ENCODE peak calls at places on chromosomes 2 and 18, in nine cellular contexts. M is BJ, P is IMR-90, L is esophagus squamous epithelium, U is mesendoderm, O is body of pancreas, H is tibial artery, I is pancreas, B is osteoblast. K is an unnamed sample. For H3K36me3, the result is how much of the 10 kb centered on the place peaks cover.

GRCh38 chr2:197851451-197851850 is 47.1 kb downstream of the PLCL1 start:
- DNase-seq in O (no peak), P (peak), L (no peak), H (no peak), I (no peak), B (no peak), U (peak), M (no peak), K (peak)

GRCh38 chr2:173898996-173899395 is 66.2 kb downstream of the SP3 start:
- DNase-seq in U (no peak), M (no peak), I (no peak), B (no peak), L (no peak), O (no peak), H (no peak), P (no peak), K (no peak)

GRCh38 chr2:43133708-43134570 is 92.5 kb downstream of the ZFP36L2 start:
- DNase-seq in M (no peak), U (no peak), B (peak), O (no peak), I (no peak), P (no peak), H (no peak), L (peak), K (peak)

GRCh38 chr2:190627881-190628412 is 20.9 kb upstream of the NAB1 start:
- DNase-seq in L (no peak), O (peak), I (no peak), P (no peak), B (peak), U (no peak), H (no peak), M (no peak), K (peak)

GRCh38 chr2:209334188-209335017 is 89.4 kb upstream of the MAP2 start:
- DNase-seq in O (peak), L (no peak), M (no peak), U (peak), H (peak), I (peak), P (peak), B (peak), K (peak)

GRCh38 chr2:28188436-28188835 is 204.2 kb upstream of the FOSL2 start:
- DNase-seq in B (no peak), H (no peak), P (no peak), I (no peak), M (no peak), U (no peak), O (no peak), L (no peak), K (no peak)

GRCh38 chr2:109498906-109499305 is 114.9 kb downstream of the SEPTIN10 start:
- DNase-seq in I (no peak), O (no peak), P (no peak), L (no peak), M (no peak), H (no peak), B (peak), U (no peak), K (no peak)

GRCh38 chr2:127609031-127609751 is 36.8 kb upstream of the GPR17 start:
- DNase-seq in L (no peak), B (peak), I (peak), M (no peak), P (no peak), H (no peak), O (peak), U (no peak), K (peak)

GRCh38 chr2:101627284-101628049 is 70.0 kb upstream of the MAP4K4 start:
- DNase-seq in B (no peak), P (no peak), I (no peak), M (no peak), O (no peak), U (no peak), L (no peak), H (no peak), K (no peak)

GRCh38 chr2:117815946-117816345 is 1.5 kb downstream of the DDX18 start:
- DNase-seq in M (no peak), H (no peak), B (no peak), O (no peak), P (peak), U (no peak), L (no peak), I (no peak), K (no peak)

GRCh38 chr18:34153711-34154110 is 71.0 kb downstream of the NOL4 start:
- DNase-seq in P (peak), L (no peak), B (peak), H (no peak), M (no peak), U (no peak), O (no peak), I (no peak), K (no peak)

GRCh38 chr2:43273477-43273876 is 47.1 kb upstream of the ZFP36L2 start:
- DNase-seq in I (no peak), H (peak), O (no peak), U (no peak), L (no peak), P (peak), M (no peak), B (no peak), K (no peak)

GRCh38 chr2:30758315-30758714 is 48.9 kb downstream of the CAPN13 start:
- DNase-seq in B (no peak), P (no peak), L (no peak), M (peak), I (no peak), O (no peak), U (peak), H (no peak), K (no peak)

GRCh38 chr2:98932164-98932563 is 3.9 kb downstream of the CRACDL start:
- DNase-seq in H (no peak), O (no peak), P (no peak), I (no peak), L (no peak), B (peak), U (no peak), M (no peak), K (no peak)

GRCh38 chr18:58413667-58414628 is 214.9 kb downstream of the ALPK2 start:
- DNase-seq in I (no peak), H (no peak), M (no peak), L (no peak), O (no peak), U (peak), B (no peak), P (no peak), K (no peak)

GRCh38 chr2:73922681-73923080 is 4.0 kb upstream of the DGUOK start:
- DNase-seq in I (no peak), P (no peak), M (no peak), U (no peak), H (no peak), O (no peak), B (no peak), L (no peak), K (no peak)

DNA sequence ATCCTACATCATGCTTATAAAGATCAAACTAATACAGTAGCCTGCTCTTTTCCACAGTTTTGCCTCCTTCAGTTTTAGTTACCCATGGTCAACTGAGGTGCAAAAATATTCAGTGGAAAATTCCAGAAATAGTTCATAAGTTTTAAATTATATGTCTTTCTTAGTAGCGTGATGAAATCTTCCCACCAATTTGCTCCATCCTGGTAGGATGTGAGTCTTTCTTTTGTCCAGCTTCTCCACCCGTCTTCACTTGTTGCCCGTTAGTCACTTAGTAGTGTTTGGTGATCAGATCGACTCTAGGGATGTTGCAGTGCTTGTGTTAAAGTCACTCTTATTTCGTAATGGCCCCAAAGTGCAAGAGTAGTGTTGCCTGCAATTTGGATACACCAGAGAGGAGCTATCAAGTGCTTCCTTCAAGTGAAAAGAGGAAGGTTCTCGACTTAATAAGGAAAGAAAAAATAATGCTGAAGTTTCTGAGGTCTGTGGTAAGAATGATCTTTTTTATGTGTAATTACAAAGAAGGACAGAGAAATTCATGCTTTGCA is 57.0 kb downstream of the CEP192 start:
- DNase-seq in I (no peak), U (no peak), P (no peak), L (no peak), M (no peak), B (no peak), O (no peak), H (no peak), K (no peak)
- H3K36me3 ChIP-seq in I (under half), U (under half), P (under half), L (half or more), M (under half), B (under half), O (under half), H (half or more), K (under half)

GRCh38 chr18:42306208-42306980 is 351.4 kb downstream of the PIK3C3 start:
- DNase-seq in U (peak), H (no peak), I (no peak), M (no peak), B (no peak), O (no peak), P (no peak), L (no peak), K (no peak)
- H3K36me3 ChIP-seq in U (under half), H (under half), I (under half), M (under half), B (under half), O (under half), P (under half), L (under half), K (under half)

GRCh38 chr2:213065583-213066444 is 85.6 kb downstream of the IKZF2 start:
- DNase-seq in U (peak), M (no peak), I (no peak), H (no peak), O (peak), L (no peak), P (peak), B (no peak), K (peak)

GRCh38 chr2:213068681-213069359 is 82.6 kb downstream of the IKZF2 start:
- DNase-seq in B (no peak), M (no peak), H (no peak), I (no peak), L (no peak), U (no peak), O (no peak), P (no peak), K (peak)

GRCh38 chr2:213066445-213066746 is 85.0 kb downstream of the IKZF2 start:
- DNase-seq in P (no peak), B (no peak), O (no peak), I (no peak), H (no peak), U (no peak), L (no peak), M (no peak), K (no peak)

GRCh38 chr2:213067888-213068287 is 83.5 kb downstream of the IKZF2 start:
- DNase-seq in M (no peak), U (no peak), B (no peak), O (no peak), P (peak), I (no peak), L (no peak), H (no peak), K (no peak)

GRCh38 chr2:213064099-213064498 is 87.3 kb downstream of the IKZF2 start:
- DNase-seq in L (no peak), O (no peak), B (no peak), H (no peak), I (no peak), P (no peak), M (no peak), U (no peak), K (no peak)
- H3K36me3 ChIP-seq in L (under half), O (under half), B (under half), H (under half), I (under half), P (under half), M (under half), U (under half), K (under half)

DNA sequence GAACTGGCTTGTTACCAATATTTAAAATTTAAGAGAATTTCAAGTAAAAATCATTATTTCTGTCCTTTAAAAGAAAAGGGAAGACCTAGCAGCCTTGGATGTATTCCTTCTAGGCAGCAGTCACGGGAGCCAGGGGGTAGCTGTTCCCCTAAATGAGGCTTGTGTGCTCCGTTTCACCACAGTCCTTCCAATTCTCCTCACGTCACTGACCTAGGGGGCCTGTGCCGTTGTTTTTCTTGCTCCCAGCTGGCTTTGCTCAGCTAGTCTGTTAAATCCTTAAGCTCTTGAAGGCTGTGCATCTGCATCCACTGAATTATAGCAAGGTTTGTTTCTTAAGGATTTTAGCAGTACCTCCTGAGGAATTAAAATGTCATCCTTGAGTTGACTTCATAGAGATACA is 9.9 kb downstream of the KLHL23 start:
- DNase-seq in M (no peak), U (no peak), O (no peak), H (no peak), P (no peak), I (no peak), L (no peak), B (no peak), K (no peak)
- H3K36me3 ChIP-seq in M (under half), U (under half), O (under half), H (under half), P (under half), I (under half), L (under half), B (under half), K (under half)

GRCh38 chr2:121368841-121369240 is 83.8 kb upstream of the TFCP2L1 start:
- DNase-seq in U (no peak), P (peak), H (no peak), I (no peak), L (no peak), O (no peak), M (no peak), B (no peak), K (no peak)

GRCh38 chr2:121366040-121366439 is 81.0 kb upstream of the TFCP2L1 start:
- DNase-seq in B (no peak), H (no peak), P (no peak), O (no peak), L (no peak), U (no peak), M (no peak), I (no peak), K (no peak)

GRCh38 chr2:121365061-121365460 is 80.1 kb upstream of the TFCP2L1 start:
- DNase-seq in H (no peak), L (no peak), P (no peak), M (no peak), U (no peak), O (no peak), B (no peak), I (no peak), K (no peak)

GRCh38 chr2:121367246-121367900 is 82.4 kb upstream of the TFCP2L1 start:
- DNase-seq in B (no peak), L (no peak), U (no peak), I (no peak), M (no peak), P (no peak), H (no peak), O (no peak), K (peak)

DNA sequence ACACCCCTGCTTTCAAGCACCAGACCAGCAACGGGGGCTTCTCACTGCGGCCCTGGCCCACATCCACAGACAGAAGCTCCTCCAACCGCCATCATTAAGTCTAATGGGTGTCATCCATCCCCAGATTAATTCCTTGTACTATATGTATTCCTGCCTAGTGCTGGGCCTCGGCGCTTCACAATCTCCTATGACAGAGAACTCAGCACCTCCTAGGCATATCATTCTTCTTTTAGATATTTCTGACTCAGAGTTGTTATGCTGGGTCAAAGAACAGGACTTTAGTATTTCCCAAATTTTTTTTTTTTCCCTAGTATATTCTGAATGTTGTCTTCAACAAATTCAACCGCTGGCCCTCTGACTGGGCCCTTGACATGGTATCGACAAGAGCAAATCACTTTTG is 83.2 kb upstream of the TFCP2L1 start:
- DNase-seq in P (no peak), H (no peak), U (no peak), B (no peak), O (no peak), L (no peak), I (no peak), M (no peak), K (no peak)
- H3K36me3 ChIP-seq in P (under half), H (half or more), U (under half), B (under half), O (under half), L (half or more), I (under half), M (under half), K (under half)

GRCh38 chr18:8719192-8719591 is 13.8 kb downstream of the MTCL1 start:
- DNase-seq in O (no peak), P (no peak), L (no peak), H (no peak), I (no peak), M (no peak), U (no peak), B (no peak), K (no peak)

GRCh38 chr18:8718401-8718913 is 13.1 kb downstream of the MTCL1 start:
- DNase-seq in L (no peak), P (no peak), H (no peak), M (no peak), U (no peak), I (no peak), B (no peak), O (no peak), K (no peak)

GRCh38 chr18:8721094-8721669 is 15.8 kb downstream of the MTCL1 start:
- DNase-seq in L (no peak), I (no peak), U (peak), O (no peak), H (no peak), B (no peak), P (no peak), M (no peak), K (no peak)

GRCh38 chr18:8721716-8722115 is 16.4 kb downstream of the MTCL1 start:
- DNase-seq in B (no peak), P (peak), U (peak), O (no peak), I (no peak), H (no peak), M (no peak), L (no peak), K (peak)

DNA sequence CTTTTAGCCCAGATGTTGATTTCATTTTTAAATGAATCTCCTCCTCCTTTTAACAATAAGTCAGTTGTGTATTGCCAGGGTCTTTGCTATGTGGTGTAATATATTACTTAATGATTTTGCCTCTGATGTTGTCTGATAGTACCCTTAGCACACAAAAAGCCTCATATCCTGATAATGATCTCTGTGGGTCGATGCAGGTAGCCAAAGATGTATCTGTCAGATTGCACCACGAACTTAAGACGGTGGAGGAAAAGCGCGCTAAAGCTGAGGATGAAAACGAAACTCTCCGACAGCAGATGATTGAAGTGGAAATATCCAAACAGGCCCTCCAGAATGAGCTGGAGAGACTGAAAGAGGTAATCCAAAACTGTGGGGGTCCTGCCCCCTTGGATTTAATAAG is 14.8 kb downstream of the MTCL1 start:
- DNase-seq in P (no peak), I (no peak), H (no peak), L (no peak), U (no peak), M (no peak), B (no peak), O (no peak), K (no peak)
- H3K36me3 ChIP-seq in P (under half), I (under half), H (under half), L (under half), U (under half), M (under half), B (half or more), O (under half), K (under half)

GRCh38 chr2:86213699-86214502 is 14.6 kb downstream of the MRPL35 start:
- DNase-seq in L (no peak), I (no peak), P (peak), M (no peak), O (no peak), B (no peak), H (no peak), U (no peak), K (no peak)

GRCh38 chr2:86211033-86211795 is 12.0 kb downstream of the MRPL35 start:
- DNase-seq in P (no peak), L (no peak), H (no peak), O (no peak), B (no peak), I (no peak), U (no peak), M (no peak), K (no peak)

GRCh38 chr2:86214503-86214832 is 15.2 kb downstream of the MRPL35 start:
- DNase-seq in I (no peak), B (no peak), U (no peak), M (no peak), O (no peak), P (no peak), L (no peak), H (no peak), K (no peak)

GRCh38 chr2:86213056-86213455 is 13.8 kb downstream of the MRPL35 start:
- DNase-seq in L (no peak), B (no peak), M (no peak), U (no peak), I (no peak), H (no peak), O (no peak), P (no peak), K (no peak)

GRCh38 chr2:86211796-86212188 is 12.5 kb downstream of the MRPL35 start:
- DNase-seq in H (no peak), B (no peak), O (no peak), M (no peak), U (no peak), L (no peak), I (no peak), P (no peak), K (no peak)
- H3K36me3 ChIP-seq in H (half or more), B (under half), O (under half), M (under half), U (under half), L (half or more), I (under half), P (under half), K (under half)